ENCODE peak calls at places on chromosomes 16 and 17, in six cellular contexts. U is PC-9, B is IMR-90, T is PC-3, L is A673, Q is gastrocnemius medialis. D is an unnamed sample.
A peak's percentile ranks its signal among the peaks of the same experiment; 100 is the strongest.

GRCh38 chr16:58533751-58534470 is 18.6 kb downstream of the SETD6 start:
- DNase-seq in U (no peak), B (no peak), T (no peak), L (no peak), Q (no peak), D (no peak)

GRCh38 chr17:76011951-76012350 is 11.3 kb downstream of the CDK3 start:
- DNase-seq in U (no peak), B (no peak), T (no peak), L (no peak), Q (no peak), D (no peak)

GRCh38 chr16:85902366-85903155 is 3.6 kb downstream of the IRF8 start:
- DNase-seq in U (no peak), B (no peak), T (no peak), L (no peak), Q (no peak), D (no peak)

GRCh38 chr16:8721693-8722348 is 47.4 kb downstream of the ABAT start:
- DNase-seq in U (no peak), B (no peak), T (no peak), L (no peak), Q (no peak), D (no peak)

GRCh38 chr16:14088155-14088753 is 17.1 kb downstream of the MRTFB start:
- DNase-seq in U (no peak), B (no peak), T (no peak), L (peak; percentile 25), Q (no peak), D (peak; percentile 38)

GRCh38 chr17:42809250-42809649 is 10.6 kb downstream of the CNTD1 start:
- DNase-seq in U (no peak), B (peak; percentile 93), T (peak; percentile 48), L (no peak), Q (peak; percentile 24), D (no peak)

GRCh38 chr17:63116967-63117366 is 150.9 kb downstream of the TANC2 start:
- DNase-seq in U (no peak), B (peak; percentile 77), T (no peak), L (peak; percentile 4), Q (no peak), D (no peak)

GRCh38 chr17:55448681-55449080 is 27.0 kb upstream of the MMD start:
- DNase-seq in U (no peak), B (peak; percentile 75), T (peak; percentile 60), L (peak; percentile 54), Q (no peak), D (no peak)

GRCh38 chr16:2842340-2843000 is 12.4 kb downstream of the ZG16B start:
- DNase-seq in U (no peak), B (no peak), T (no peak), L (peak; percentile 82), Q (no peak), D (peak; percentile 59)

GRCh38 chr17:42566215-42566872 is 556 bp upstream of the MLX start:
- DNase-seq in U (no peak), B (no peak), T (no peak), L (no peak), Q (no peak), D (no peak)

GRCh38 chr17:46964315-46965265 is 14.5 kb downstream of the RPRML start:
- DNase-seq in U (no peak), B (peak; percentile 41), T (peak; percentile 49), L (no peak), Q (no peak), D (no peak)

GRCh38 chr17:81582341-81582740 is 30.2 kb upstream of the FAAP100 start:
- DNase-seq in U (no peak), B (peak; percentile 76), T (peak; percentile 10), L (no peak), Q (no peak), D (no peak)

GRCh38 chr17:44269795-44270320 is 1.9 kb upstream of the SLC4A1 start:
- DNase-seq in U (no peak), B (no peak), T (no peak), L (no peak), Q (no peak), D (no peak)

GRCh38 chr16:28882476-28883180 is 4.3 kb downstream of the ATP2A1 start:
- DNase-seq in U (no peak), B (no peak), T (no peak), L (no peak), Q (peak; percentile 60), D (no peak)

GRCh38 chr17:2926019-2926650 is 129.9 kb downstream of the RAP1GAP2 start:
- DNase-seq in U (peak; percentile 68), B (peak; percentile 57), T (peak; percentile 75), L (no peak), Q (no peak), D (no peak)
- TF ChIP-seq CTCF in U (no peak), B (no peak), T (no peak), L (no peak), Q (no peak), D (no peak)

GRCh38 chr16:83814654-83814985 is 6.8 kb downstream of the HSBP1 start:
- DNase-seq in U (no peak), B (no peak), T (no peak), L (no peak), Q (no peak), D (peak; percentile 17)
- H3K27ac ChIP-seq in U (no peak overlapping the region), B (no peak overlapping the region), T (no peak overlapping the region), L (no peak overlapping the region), Q (no peak overlapping the region), D (no peak overlapping the region)

GRCh38 chr16:87847467-87847784 is 21.9 kb downstream of the SLC7A5 start:
- DNase-seq in U (no peak), B (no peak), T (no peak), L (no peak), Q (no peak), D (no peak)
- H3K4me1 ChIP-seq in U (peaks cover 8% of the 10 kb centered on the region), B (peaks cover 5% of the 10 kb centered on the region), T (no peaks in the 10 kb centered on the region), L (peaks cover 46% of the 10 kb centered on the region), Q (peaks cover 52% of the 10 kb centered on the region), D (peaks cover 20% of the 10 kb centered on the region)

GRCh38 chr16:89355686-89356085 is 134.7 kb downstream of the ANKRD11 start:
- DNase-seq in U (no peak), B (no peak), T (no peak), L (no peak), Q (no peak), D (no peak)
- TF ChIP-seq CTCF in U (no peak), B (no peak), T (no peak), L (no peak), Q (no peak), D (no peak)